ENCODE peak calls at places on chromosomes 4 and X, in eight cellular contexts. Z, O, X, R, Y, B, P and L are unnamed samples.

GRCh38 chrX:67543818-67544217 is at the start of gene AR:
- DNase-seq in Z (no peak), O (no peak), X (no peak), R (peak; percentile 11), Y (no peak), B (no peak), P (no peak), L (no peak)

GRCh38 chr4:8185280-8185679 is 13.8 kb upstream of the SH3TC1 start:
- DNase-seq in Z (no peak), O (no peak), X (peak; percentile 91), R (no peak), Y (no peak), B (no peak), P (no peak), L (no peak)

GRCh38 chrX:153769158-153769864 is 5.3 kb downstream of the PLXNB3 start:
- DNase-seq in Z (no peak), O (no peak), X (no peak), R (no peak), Y (no peak), B (no peak), P (no peak), L (no peak)

GRCh38 chrX:119694601-119695534 is 1.9 kb upstream of the SEPTIN6 start:
- DNase-seq in Z (no peak), O (no peak), X (no peak), R (no peak), Y (no peak), B (no peak), P (no peak), L (no peak)

GRCh38 chrX:49053223-49054072 is 5.4 kb upstream of the CCDC120 start:
- DNase-seq in Z (peak; percentile 30), O (no peak), X (no peak), R (peak; percentile 27), Y (peak; percentile 55), B (no peak), P (peak; percentile 12), L (peak; percentile 29)

GRCh38 chrX:132413459-132413858 is 75.4 kb downstream of the MBNL3 start:
- DNase-seq in Z (no peak), O (no peak), X (no peak), R (no peak), Y (no peak), B (no peak), P (no peak), L (no peak)

GRCh38 chrX:15973299-15973698 is 118.7 kb upstream of the AP1S2 start:
- DNase-seq in Z (no peak), O (no peak), X (peak; percentile 26), R (peak; percentile 66), Y (no peak), B (peak; percentile 23), P (no peak), L (peak; percentile 51)

GRCh38 chr4:183405371-183405770 is 39.1 kb upstream of the CDKN2AIP start:
- DNase-seq in Z (no peak), O (no peak), X (no peak), R (no peak), Y (no peak), B (no peak), P (no peak), L (peak; percentile 62)

GRCh38 chrX:115311139-115311538 is 21.6 kb downstream of the LUZP4 start:
- DNase-seq in Z (no peak), O (no peak), X (no peak), R (no peak), Y (no peak), B (no peak), P (no peak), L (no peak)

GRCh38 chr4:185721190-185721948 is 90.6 kb downstream of the SORBS2 start:
- DNase-seq in Z (no peak), O (no peak), X (no peak), R (no peak), Y (no peak), B (no peak), P (no peak), L (no peak)

GRCh38 chr4:55018978-55019377 is 106.4 kb downstream of the KDR start:
- DNase-seq in Z (no peak), O (no peak), X (no peak), R (no peak), Y (no peak), B (no peak), P (no peak), L (no peak)

GRCh38 chr4:120066525-120067333 is at the start of gene MAD2L1:
- DNase-seq in Z (peak; percentile 97), O (peak; percentile 87), X (peak; percentile 98), R (peak; percentile 100), Y (peak; percentile 98), B (peak; percentile 99), P (peak; percentile 99), L (peak; percentile 100)

GRCh38 chr4:79442422-79442821 is 34.4 kb upstream of the GK2 start:
- DNase-seq in Z (no peak), O (no peak), X (no peak), R (no peak), Y (no peak), B (no peak), P (no peak), L (no peak)

GRCh38 chr4:89420507-89420906 is 112.9 kb upstream of the GPRIN3 start:
- DNase-seq in Z (no peak), O (no peak), X (no peak), R (no peak), Y (no peak), B (no peak), P (no peak), L (no peak)

GRCh38 chr4:141081921-141082381 is 51.3 kb downstream of the RNF150 start:
- DNase-seq in Z (no peak), O (no peak), X (no peak), R (peak; percentile 12), Y (no peak), B (no peak), P (no peak), L (no peak)

GRCh38 chr4:13526658-13527057 is 17.6 kb downstream of the NKX3-2 start:
- DNase-seq in Z (no peak), O (no peak), X (no peak), R (no peak), Y (no peak), B (no peak), P (no peak), L (no peak)

GRCh38 chr4:84573738-84574720 is 8.9 kb upstream of the CDS1 start:
- DNase-seq in Z (no peak), O (no peak), X (no peak), R (peak; percentile 24), Y (no peak), B (no peak), P (no peak), L (no peak)

GRCh38 chr4:109816082-109816442 is 500 bp downstream of the GAR1 start:
- DNase-seq in Z (peak; percentile 17), O (no peak), X (no peak), R (no peak), Y (peak; percentile 27), B (peak; percentile 19), P (peak; percentile 14), L (peak; percentile 11)

GRCh38 chr4:119721878-119722277 is 93.3 kb upstream of the PDE5A start:
- DNase-seq in Z (no peak), O (no peak), X (no peak), R (no peak), Y (no peak), B (no peak), P (no peak), L (no peak)

GRCh38 chr4:104494822-104495559 is at the start of gene CXXC4:
- DNase-seq in Z (no peak), O (no peak), X (no peak), R (peak; percentile 82), Y (no peak), B (peak; percentile 58), P (no peak), L (peak; percentile 78)

GRCh38 chrX:28595346-28595745 is 8.1 kb downstream of the IL1RAPL1 start:
- DNase-seq in Z (no peak), O (no peak), X (no peak), R (no peak), Y (no peak), B (no peak), P (no peak), L (no peak)

GRCh38 chr4:119725688-119726330 is 97.2 kb upstream of the PDE5A start:
- DNase-seq in Z (no peak), O (no peak), X (no peak), R (no peak), Y (no peak), B (no peak), P (no peak), L (no peak)

GRCh38 chrX:72100824-72101351 is 30.8 kb downstream of the RTL5 start:
- DNase-seq in Z (peak; percentile 30), O (no peak), X (no peak), R (peak; percentile 19), Y (peak; percentile 61), B (no peak), P (peak; percentile 15), L (peak; percentile 27)